ENCODE peak calls at places on chromosome 12, in ten cellular contexts. P is colonic mucosa, A is left ventricle myocardium inferior, D is MM.1S, T is stomach, H is ovary, Y is tibial artery, V is neural progenitor cell, W is HAP-1, N is body of pancreas. Z is an unnamed sample. For H3K4me1, the result is how much of the 10 kb centered on the place peaks cover.

GRCh38 chr12:14185441-14186192 is 179.9 kb upstream of the ATF7IP start:
- DNase-seq in T (peak), P (peak), W (peak), V (peak), H (no peak), N (peak), Y (no peak), A (no peak), D (peak), Z (peak)

GRCh38 chr12:106255493-106255892 is 7.7 kb upstream of the CKAP4 start:
- DNase-seq in N (no peak), W (no peak), A (no peak), P (no peak), V (no peak), H (no peak), D (no peak), Y (no peak), T (no peak), Z (no peak)

GRCh38 chr12:6062427-6063378 is 61.8 kb downstream of the VWF start:
- DNase-seq in P (peak), T (peak), H (peak), A (no peak), N (peak), Y (no peak), W (no peak), D (peak), V (peak), Z (peak)

GRCh38 chr12:49098035-49098451 is 3.4 kb upstream of the DHH start:
- DNase-seq in H (no peak), D (peak), T (peak), A (peak), P (peak), N (peak), W (peak), V (peak), Y (peak), Z (peak)

GRCh38 chr12:27818421-27818918 is 38.4 kb upstream of the MANSC4 start:
- DNase-seq in W (no peak), A (no peak), T (no peak), H (peak), V (no peak), D (no peak), N (peak), Y (no peak), P (peak), Z (peak)

GRCh38 chr12:48281811-48282210 is 68.9 kb downstream of the ZNF641 start:
- DNase-seq in P (no peak), A (no peak), N (no peak), T (no peak), V (no peak), H (no peak), Y (no peak), D (no peak), W (no peak), Z (no peak)

GRCh38 chr12:64459388-64460024 is 7.6 kb downstream of the TBK1 start:
- DNase-seq in Y (no peak), P (no peak), V (no peak), N (peak), H (no peak), A (no peak), W (no peak), D (peak), T (no peak), Z (no peak)

GRCh38 chr12:5588231-5588995 is 156.5 kb downstream of the NTF3 start:
- DNase-seq in V (no peak), H (no peak), Y (peak), N (no peak), A (no peak), W (no peak), T (no peak), P (no peak), D (no peak), Z (no peak)

GRCh38 chr12:22880810-22881209 is 255.8 kb downstream of the ETNK1 start:
- DNase-seq in Y (no peak), T (no peak), N (no peak), V (no peak), D (no peak), A (no peak), W (no peak), P (no peak), H (no peak), Z (no peak)

GRCh38 chr12:20044836-20045235 is 323.5 kb upstream of the PDE3A start:
- DNase-seq in P (no peak), D (no peak), V (no peak), W (no peak), Y (no peak), H (no peak), T (no peak), N (no peak), A (no peak), Z (no peak)

GRCh38 chr12:2633176-2633824 is 161.5 kb upstream of the FKBP4 start:
- DNase-seq in T (no peak), W (no peak), Y (no peak), V (no peak), P (no peak), N (no peak), H (no peak), A (no peak), D (no peak), Z (no peak)

GRCh38 chr12:33944703-33945437 is 77.4 kb upstream of the ALG10 start:
- DNase-seq in Y (no peak), D (no peak), T (no peak), N (no peak), W (no peak), V (no peak), P (no peak), H (no peak), A (no peak), Z (no peak)

GRCh38 chr12:70467908-70468733 is 102.0 kb downstream of the KCNMB4 start:
- DNase-seq in A (no peak), T (no peak), H (no peak), V (no peak), Y (no peak), N (no peak), W (no peak), P (no peak), D (no peak), Z (no peak)

GRCh38 chr12:70468741-70469140 is 102.7 kb downstream of the KCNMB4 start:
- DNase-seq in W (peak), V (no peak), Y (no peak), P (no peak), N (no peak), H (no peak), D (no peak), A (no peak), T (no peak), Z (no peak)

GRCh38 chr12:70467476-70467875 is 101.4 kb downstream of the KCNMB4 start:
- DNase-seq in A (no peak), W (no peak), P (no peak), H (no peak), Y (no peak), V (no peak), D (no peak), T (no peak), N (no peak), Z (no peak)

GRCh38 chr12:70466753-70467152 is 100.7 kb downstream of the KCNMB4 start:
- DNase-seq in A (no peak), W (no peak), Y (no peak), V (no peak), P (no peak), N (no peak), H (no peak), D (no peak), T (no peak), Z (no peak)

DNA sequence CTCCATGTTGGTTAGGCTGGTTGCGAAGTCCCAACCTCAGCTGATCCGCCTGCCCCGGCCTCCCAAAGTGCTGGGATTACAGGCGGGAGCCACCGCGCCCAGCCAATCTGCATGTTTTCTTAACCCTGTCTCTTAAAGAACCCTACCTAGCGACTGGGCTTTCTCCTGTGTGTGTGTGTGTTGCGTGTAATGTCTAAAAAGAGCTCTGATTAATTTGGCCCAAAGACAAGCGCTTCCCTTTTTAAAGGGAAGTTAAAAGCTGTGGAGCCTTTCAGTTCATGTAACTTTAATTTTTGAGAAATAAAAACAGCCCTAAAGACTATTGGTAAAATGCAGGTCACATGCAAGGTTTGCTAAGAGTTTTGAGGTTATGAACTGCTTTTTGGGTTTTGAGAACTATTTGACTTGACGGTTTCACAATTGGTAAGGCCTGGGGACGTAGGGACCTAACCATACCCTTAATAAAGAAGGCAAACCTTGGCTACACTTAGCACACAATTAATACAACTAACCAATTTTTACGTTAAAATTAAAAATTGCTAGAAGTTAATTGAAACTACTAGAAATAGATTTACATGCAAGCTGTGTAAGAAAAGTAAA is 103.2 kb downstream of the KCNMB4 start:
- DNase-seq in Y (no peak), D (no peak), A (no peak), P (no peak), V (no peak), H (no peak), N (no peak), T (no peak), W (no peak), Z (no peak)
- H3K4me3 ChIP-seq in Y (no peak), D (no peak), A (no peak), P (no peak), V (no peak), H (no peak), N (no peak), T (no peak), W (no peak), Z (no peak)

GRCh38 chr12:11710906-11711305 is 61.4 kb downstream of the ETV6 start:
- DNase-seq in Y (no peak), W (no peak), A (no peak), N (no peak), H (no peak), P (no peak), D (no peak), T (no peak), V (no peak), Z (no peak)

GRCh38 chr12:11712491-11712890 is 63.0 kb downstream of the ETV6 start:
- DNase-seq in Y (no peak), W (no peak), H (no peak), D (no peak), A (no peak), V (no peak), P (no peak), T (no peak), N (no peak), Z (no peak)

GRCh38 chr12:11714626-11715025 is 65.2 kb downstream of the ETV6 start:
- DNase-seq in Y (no peak), D (no peak), N (no peak), P (no peak), W (no peak), V (no peak), A (no peak), H (no peak), T (no peak), Z (no peak)

GRCh38 chr12:11711675-11712327 is 62.3 kb downstream of the ETV6 start:
- DNase-seq in Y (no peak), V (no peak), A (no peak), T (no peak), D (no peak), N (no peak), H (no peak), W (no peak), P (no peak), Z (no peak)

GRCh38 chr12:11713202-11713601 is 63.7 kb downstream of the ETV6 start:
- DNase-seq in P (no peak), W (no peak), A (no peak), Y (no peak), D (no peak), N (no peak), H (no peak), V (no peak), T (no peak), Z (no peak)
- H3K4me1 ChIP-seq in P (under half), W (under half), A (half or more), Y (under half), D (under half), N (under half), H (under half), V (under half), T (half or more), Z (under half)

DNA sequence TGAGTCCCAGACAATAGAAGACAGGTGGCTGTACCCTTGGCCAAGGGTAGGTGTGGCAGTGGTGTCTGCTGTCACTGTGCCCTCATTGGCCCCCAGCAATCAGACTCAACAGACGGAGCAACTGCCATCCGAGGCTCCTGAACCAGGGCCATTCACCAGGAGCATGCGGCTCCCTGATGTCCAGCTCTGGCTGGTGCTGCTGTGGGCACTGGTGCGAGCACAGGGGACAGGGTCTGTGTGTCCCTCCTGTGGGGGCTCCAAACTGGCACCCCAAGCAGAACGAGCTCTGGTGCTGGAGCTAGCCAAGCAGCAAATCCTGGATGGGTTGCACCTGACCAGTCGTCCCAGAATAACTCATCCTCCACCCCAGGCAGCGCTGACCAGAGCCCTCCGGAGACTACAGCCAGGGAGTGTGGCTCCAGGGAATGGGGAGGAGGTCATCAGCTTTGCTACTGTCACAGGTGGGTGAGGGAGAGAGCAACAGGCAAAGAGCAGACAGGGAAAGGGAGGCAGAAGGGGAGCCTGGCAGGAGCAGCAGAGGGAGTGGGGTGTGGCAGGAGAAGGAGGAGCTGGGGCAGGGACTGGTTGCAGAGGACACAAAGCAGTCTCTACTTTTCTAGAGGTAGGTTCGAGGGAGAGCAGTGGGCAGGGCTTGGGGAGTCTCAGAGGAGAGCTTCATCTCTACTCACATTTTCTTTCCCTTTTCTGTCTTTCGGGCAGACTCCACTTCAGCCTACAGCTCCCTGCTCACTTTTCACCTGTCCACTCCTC is 452 bp downstream of the INHBE start:
- DNase-seq in H (no peak), V (no peak), T (no peak), P (no peak), D (no peak), N (no peak), Y (no peak), A (no peak), W (no peak), Z (no peak)
- H3K4me3 ChIP-seq in H (no peak), V (no peak), T (no peak), P (no peak), D (peak), N (no peak), Y (no peak), A (no peak), W (peak), Z (no peak)

GRCh38 chr12:41556176-41556575 is 368.1 kb downstream of the PDZRN4 start:
- DNase-seq in A (no peak), Y (no peak), T (no peak), V (no peak), N (no peak), D (no peak), W (no peak), P (no peak), H (no peak), Z (no peak)
- H3K4me1 ChIP-seq in A (under half), Y (under half), T (under half), V (under half), N (under half), D (under half), W (under half), P (under half), H (under half), Z (under half)

GRCh38 chr12:57727758-57728395 is 10.7 kb downstream of the AGAP2 start:
- DNase-seq in T (no peak), H (no peak), A (no peak), V (peak), P (peak), D (no peak), N (peak), Y (no peak), W (no peak), Z (peak)
- H3K4me3 ChIP-seq in T (no peak), H (no peak), A (peak), V (no peak), P (no peak), D (no peak), N (no peak), Y (no peak), W (no peak), Z (peak)

Z was measured in adrenal gland.